ENCODE peak calls at places on chromosome 9, in five cellular contexts. B is right lobe of liver, T is HepG2, A is HCT116, R is tibial nerve. U is an unnamed sample.

GRCh38 chr9:35669331-35670145 is 4.2 kb upstream of the CA9 start:
- DNase-seq in B (no peak), T (peak; percentile 98), A (no peak), R (no peak), U (peak; percentile 95)

GRCh38 chr9:79581794-79582193 is 10.0 kb downstream of the TLE4 start:
- DNase-seq in B (no peak), T (peak; percentile 41), A (no peak), R (no peak), U (no peak)

GRCh38 chr9:4327504-4328191 is 27.8 kb upstream of the GLIS3 start:
- DNase-seq in B (no peak), T (no peak), A (no peak), R (no peak), U (no peak)

GRCh38 chr9:137454506-137455360 is 4.4 kb downstream of the NSMF start:
- DNase-seq in B (peak; percentile 90), T (peak; percentile 84), A (no peak), R (no peak), U (peak; percentile 72)

GRCh38 chr9:20989923-20990341 is 41.5 kb downstream of the HACD4 start:
- DNase-seq in B (peak; percentile 60), T (no peak), A (no peak), R (no peak), U (peak; percentile 53)

GRCh38 chr9:18829858-18830257 is 203.2 kb downstream of the SAXO1 start:
- DNase-seq in B (no peak), T (no peak), A (no peak), R (no peak), U (no peak)

GRCh38 chr9:9920425-9920824 is 692.4 kb downstream of the PTPRD start:
- DNase-seq in B (no peak), T (no peak), A (no peak), R (no peak), U (no peak)

GRCh38 chr9:36151306-36152210 is 15.0 kb downstream of the GLIPR2 start:
- DNase-seq in B (peak; percentile 78), T (no peak), A (no peak), R (no peak), U (peak; percentile 89)

GRCh38 chr9:98172604-98173003 is 19.8 kb downstream of the CORO2A start:
- DNase-seq in B (no peak), T (peak; percentile 40), A (no peak), R (no peak), U (no peak)

GRCh38 chr9:132049323-132049882 is 30.3 kb downstream of the MED27 start:
- DNase-seq in B (no peak), T (no peak), A (no peak), R (no peak), U (no peak)

GRCh38 chr9:109369285-109369684 is 48.4 kb upstream of the EPB41L4B start:
- DNase-seq in B (no peak), T (no peak), A (no peak), R (no peak), U (no peak)

GRCh38 chr9:114428466-114428865 is 40.7 kb upstream of the AKNA start:
- DNase-seq in B (peak; percentile 12), T (no peak), A (no peak), R (no peak), U (no peak)

GRCh38 chr9:136535070-136535469 is 10.8 kb downstream of the NOTCH1 start:
- DNase-seq in B (no peak), T (no peak), A (no peak), R (no peak), U (no peak)

GRCh38 chr9:124621371-124622328 is 114.5 kb upstream of the NR5A1 start:
- DNase-seq in B (no peak), T (no peak), A (no peak), R (no peak), U (no peak)

GRCh38 chr9:33184947-33185346 is 17.8 kb upstream of the B4GALT1 start:
- DNase-seq in B (no peak), T (no peak), A (no peak), R (no peak), U (peak; percentile 38)

GRCh38 chr9:117291223-117291622 is 123.6 kb downstream of the ASTN2 start:
- DNase-seq in B (no peak), T (no peak), A (no peak), R (no peak), U (no peak)

GRCh38 chr9:137278061-137278912 is 761 bp downstream of the TOR4A start:
- DNase-seq in B (peak; percentile 67), T (no peak), A (no peak), R (no peak), U (no peak)

GRCh38 chr9:20744046-20744630 is 60.1 kb downstream of the FOCAD start:
- DNase-seq in B (no peak), T (no peak), A (no peak), R (no peak), U (no peak)

GRCh38 chr9:98427491-98427890 is 172.0 kb upstream of the TBC1D2 start:
- DNase-seq in B (no peak), T (no peak), A (no peak), R (no peak), U (no peak)

GRCh38 chr9:112849363-112849922 is 41.2 kb downstream of the SLC46A2 start:
- DNase-seq in B (no peak), T (no peak), A (no peak), R (no peak), U (no peak)

GRCh38 chr9:135612437-135612836 is 26.9 kb downstream of the GLT6D1 start:
- DNase-seq in B (no peak), T (no peak), A (no peak), R (no peak), U (no peak)

GRCh38 chr9:86573886-86574285 is 219.7 kb upstream of the TUT7 start:
- DNase-seq in B (no peak), T (no peak), A (no peak), R (no peak), U (no peak)

GRCh38 chr9:129381481-129381957 is 203.5 kb upstream of the IER5L start:
- DNase-seq in B (no peak), T (no peak), A (no peak), R (no peak), U (no peak)

GRCh38 chr9:676780-677458 is 164.6 kb upstream of the DMRT1 start:
- DNase-seq in B (no peak), T (peak; percentile 86), A (no peak), R (no peak), U (no peak)

GRCh38 chr9:36637491-36638270 is 65.0 kb downstream of the MELK start:
- DNase-seq in B (no peak), T (no peak), A (no peak), R (no peak), U (no peak)

GRCh38 chr9:68739631-68740174 is 34.7 kb downstream of the PIP5K1B start:
- DNase-seq in B (no peak), T (peak; percentile 94), A (no peak), R (no peak), U (peak; percentile 57)

GRCh38 chr9:14314929-14315753 is 1.2 kb upstream of the NFIB start:
- DNase-seq in B (peak; percentile 97), T (peak; percentile 38), A (no peak), R (peak; percentile 87), U (peak; percentile 89)

GRCh38 chr9:90300901-90301688 is 341.5 kb downstream of the DIRAS2 start:
- DNase-seq in B (no peak), T (no peak), A (peak; percentile 59), R (no peak), U (peak; percentile 40)
- TF ChIP-seq CTCF in B (no peak), T (no peak), A (no peak), R (no peak), U (no peak)

GRCh38 chr9:95102001-95102433 is 215.5 kb downstream of the FANCC start:
- DNase-seq in B (no peak), T (no peak), A (no peak), R (no peak), U (no peak)

GRCh38 chr9:95104088-95104960 is 213.2 kb downstream of the FANCC start:
- DNase-seq in B (no peak), T (no peak), A (no peak), R (no peak), U (no peak)

GRCh38 chr9:95102572-95102971 is 214.9 kb downstream of the FANCC start:
- DNase-seq in B (no peak), T (no peak), A (no peak), R (no peak), U (no peak)

GRCh38 chr9:95104966-95105365 is 212.5 kb downstream of the FANCC start:
- DNase-seq in B (no peak), T (no peak), A (no peak), R (no peak), U (no peak)

GRCh38 chr9:95103385-95104087 is 214.0 kb downstream of the FANCC start:
- DNase-seq in B (no peak), T (peak; percentile 28), A (no peak), R (no peak), U (no peak)
- H3K4me1 ChIP-seq in B (no peaks in the 10 kb centered on the region), T (no peaks in the 10 kb centered on the region), A (peaks cover 12% of the 10 kb centered on the region), R (peaks cover 37% of the 10 kb centered on the region), U (no peaks in the 10 kb centered on the region)

GRCh38 chr9:134138292-134138691 is 2.4 kb downstream of the WDR5 start:
- DNase-seq in B (no peak), T (no peak), A (no peak), R (no peak), U (no peak)
- H3K36me3 ChIP-seq in B (peaks cover 33% of the 10 kb centered on the region), T (peaks cover 41% of the 10 kb centered on the region), A (peaks cover 25% of the 10 kb centered on the region), R (peaks cover 37% of the 10 kb centered on the region), U (peaks cover 5% of the 10 kb centered on the region)

DNA sequence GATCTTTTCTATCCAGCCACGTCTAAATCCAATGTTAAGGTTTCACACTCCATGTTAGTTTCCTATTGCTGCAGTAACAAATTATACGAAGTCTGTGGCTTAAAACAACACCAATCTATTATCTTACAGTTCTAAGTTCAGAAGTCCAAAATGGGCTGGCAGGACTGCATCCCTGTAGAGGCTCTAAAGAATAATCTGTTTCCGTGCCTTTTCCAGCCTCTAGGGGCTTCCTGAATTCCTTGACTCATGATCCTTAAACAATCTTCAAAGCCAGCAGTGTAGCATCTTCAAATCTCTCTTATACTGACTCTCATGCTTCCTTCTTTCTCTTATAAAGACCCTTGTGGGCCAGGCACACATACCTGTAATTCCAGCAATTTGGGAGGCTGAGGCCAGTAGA is 6.8 kb downstream of the PLGRKT start:
- DNase-seq in B (no peak), T (no peak), A (no peak), R (no peak), U (no peak)
- TF ChIP-seq CTCF in B (no peak), T (no peak), A (peak; percentile 26), R (no peak), U (no peak)

U was measured in mucosa of descending colon.